ENCODE peak calls at places on chromosomes 16 and 17, in ten cellular contexts. O is dorsolateral prefrontal cortex; X is CD8-positive, alpha-beta T cell; W is transverse colon; B is IMR-90; G is Peyer's patch; L is neural progenitor cell; F is stomach; R is psoas muscle; K is AG04450. P is an unnamed sample.

GRCh38 chr17:75645501-75645888 is 12.3 kb downstream of the SMIM5 start:
- DNase-seq in G (peak), L (no peak), R (no peak), B (no peak), X (no peak), K (no peak), F (peak), W (peak), O (no peak), P (no peak)

GRCh38 chr16:56331915-56332314 is 93.4 kb downstream of the AMFR start:
- DNase-seq in X (no peak), F (no peak), G (no peak), B (no peak), K (no peak), O (no peak), L (no peak), W (no peak), R (no peak), P (no peak)

GRCh38 chr16:49700928-49701685 is 154.8 kb downstream of the ZNF423 start:
- DNase-seq in B (no peak), K (no peak), G (no peak), O (no peak), F (no peak), R (no peak), L (peak), W (no peak), X (no peak), P (no peak)

GRCh38 chr17:77287432-77288068 is 146.8 kb downstream of the SEC14L1 start:
- DNase-seq in X (no peak), F (peak), R (peak), B (peak), L (peak), W (peak), G (peak), O (no peak), K (peak), P (no peak)

GRCh38 chr16:11089504-11090124 is 145.2 kb downstream of the CLEC16A start:
- DNase-seq in K (peak), B (peak), F (peak), O (no peak), G (peak), R (no peak), L (no peak), W (peak), X (no peak), P (no peak)

GRCh38 chr17:73802314-73802713 is 158.1 kb upstream of the SDK2 start:
- DNase-seq in L (no peak), X (no peak), W (no peak), O (no peak), F (no peak), K (no peak), G (no peak), B (no peak), R (no peak), P (no peak)

GRCh38 chr16:86872833-86873232 is 294.5 kb downstream of the FOXL1 start:
- DNase-seq in K (no peak), W (no peak), F (no peak), B (no peak), X (no peak), O (no peak), G (no peak), L (peak), R (no peak), P (no peak)

GRCh38 chr16:17921357-17921978 is 415.1 kb downstream of the NPIPA8 start:
- DNase-seq in R (no peak), O (no peak), W (peak), K (no peak), X (no peak), L (peak), B (no peak), G (peak), F (no peak), P (no peak)

GRCh38 chr16:4376126-4376819 is 4.6 kb downstream of the VASN start:
- DNase-seq in G (peak), X (no peak), B (peak), L (peak), K (peak), W (peak), F (peak), O (peak), R (peak), P (peak)

GRCh38 chr16:70569752-70570151 is 46.1 kb downstream of the SF3B3 start:
- DNase-seq in R (no peak), G (peak), B (no peak), K (no peak), L (no peak), W (no peak), F (no peak), X (no peak), O (no peak), P (no peak)

GRCh38 chr17:38911081-38911730 is 14.2 kb upstream of the LASP1NB start:
- DNase-seq in X (no peak), G (peak), F (no peak), O (no peak), L (no peak), K (no peak), R (peak), W (no peak), B (no peak), P (peak)

GRCh38 chr17:51618485-51618884 is 358.1 kb downstream of the UTP18 start:
- DNase-seq in R (no peak), W (no peak), K (no peak), O (no peak), X (no peak), F (no peak), L (no peak), B (no peak), G (no peak), P (no peak)

GRCh38 chr16:86716649-86717048 is 138.3 kb downstream of the FOXL1 start:
- DNase-seq in O (no peak), F (no peak), R (no peak), X (no peak), L (no peak), G (no peak), B (no peak), K (no peak), W (no peak), P (no peak)

GRCh38 chr16:86951831-86952598 is 365.2 kb downstream of the C16orf95 start:
- DNase-seq in W (no peak), F (no peak), X (no peak), B (peak), L (no peak), R (peak), K (peak), G (no peak), O (no peak), P (no peak)

GRCh38 chr17:73194514-73195222 is 1.8 kb downstream of the COG1 start:
- DNase-seq in X (no peak), L (no peak), B (peak), K (peak), O (no peak), R (no peak), F (no peak), G (peak), W (no peak), P (peak)

GRCh38 chr16:86929149-86929871 is 351.0 kb downstream of the FOXL1 start:
- DNase-seq in G (no peak), W (no peak), F (no peak), B (peak), X (no peak), K (peak), R (no peak), L (no peak), O (no peak), P (no peak)

GRCh38 chr17:28379814-28380571 is 8.5 kb downstream of the SARM1 start:
- DNase-seq in X (no peak), K (no peak), O (no peak), R (no peak), W (no peak), B (peak), G (no peak), L (no peak), F (no peak), P (no peak)

GRCh38 chr17:7355053-7355452 is at the start of gene TMEM95:
- DNase-seq in B (no peak), L (no peak), K (no peak), X (no peak), R (no peak), G (no peak), F (no peak), O (peak), W (peak), P (no peak)

GRCh38 chr16:29231231-29231630 is 175.3 kb downstream of the NPIPB11 start:
- DNase-seq in B (peak), L (peak), K (no peak), X (no peak), O (no peak), F (no peak), W (no peak), R (no peak), G (no peak), P (no peak)

GRCh38 chr16:30183961-30184429 is 593 bp downstream of the CORO1A start:
- DNase-seq in G (peak), W (peak), R (peak), X (peak), B (no peak), F (peak), K (no peak), O (no peak), L (no peak), P (no peak)

GRCh38 chr16:72501739-72502653 is 330.0 kb upstream of the PMFBP1 start:
- DNase-seq in K (peak), W (peak), G (peak), R (peak), X (peak), L (peak), O (no peak), B (peak), F (peak), P (no peak)

GRCh38 chr17:29216856-29217255 is 29.8 kb upstream of the CRYBA1 start:
- DNase-seq in B (no peak), O (no peak), K (no peak), R (no peak), F (no peak), G (no peak), W (no peak), X (no peak), L (no peak), P (no peak)

GRCh38 chr17:75079023-75079373 is 8.8 kb upstream of the SLC16A5 start:
- DNase-seq in B (no peak), F (no peak), O (no peak), W (no peak), R (no peak), L (no peak), X (no peak), K (no peak), G (no peak), P (no peak)

GRCh38 chr16:58197314-58198012 is 443 bp downstream of the CSNK2A2 start:
- DNase-seq in O (no peak), W (no peak), X (no peak), K (no peak), G (no peak), L (peak), F (no peak), B (no peak), R (peak), P (no peak)

GRCh38 chr16:57093845-57094564 is 1.6 kb downstream of the CPNE2 start:
- DNase-seq in O (no peak), G (peak), L (no peak), X (no peak), K (no peak), F (no peak), W (peak), B (no peak), R (no peak), P (no peak)

GRCh38 chr17:73613271-73613941 is 30.8 kb downstream of the SDK2 start:
- DNase-seq in K (no peak), B (no peak), L (peak), F (no peak), R (no peak), W (no peak), O (no peak), G (no peak), X (no peak), P (no peak)

GRCh38 chr16:24771779-24772157 is 42.3 kb downstream of the TNRC6A start:
- DNase-seq in W (no peak), G (no peak), X (no peak), K (no peak), O (no peak), F (no peak), L (no peak), B (peak), R (no peak), P (no peak)

GRCh38 chr17:13931111-13931526 is 138.2 kb upstream of the COX10 start:
- DNase-seq in G (peak), K (no peak), L (no peak), F (no peak), W (peak), B (peak), X (no peak), R (no peak), O (no peak), P (no peak)

DNA sequence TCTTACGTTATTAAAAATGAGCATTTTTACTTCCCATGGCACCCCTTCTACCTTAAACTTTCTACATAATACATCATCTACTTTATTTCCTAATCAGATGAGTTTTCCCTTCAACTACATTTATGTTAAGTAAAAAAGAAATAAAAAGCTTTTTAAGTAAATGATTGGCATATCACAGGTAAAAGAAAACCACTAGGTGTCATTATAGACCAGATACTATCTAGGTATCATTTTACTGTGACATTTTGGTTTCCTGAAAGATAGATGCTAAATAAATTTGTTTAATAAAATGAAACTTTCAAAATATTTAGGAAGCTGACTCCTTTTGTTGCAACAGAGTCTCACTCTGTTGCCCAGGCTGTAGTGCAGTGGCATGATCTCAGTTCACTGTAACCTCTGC is 3.8 kb upstream of the CMTM1 start:
- DNase-seq in B (no peak), F (no peak), L (no peak), G (no peak), X (no peak), K (no peak), W (no peak), R (no peak), O (no peak), P (no peak)
- TF ChIP-seq CTCF in B (peak), F (no peak), L (no peak), G (no peak), X (peak), K (no peak), W (no peak), R (no peak), O (no peak), P (no peak)

DNA sequence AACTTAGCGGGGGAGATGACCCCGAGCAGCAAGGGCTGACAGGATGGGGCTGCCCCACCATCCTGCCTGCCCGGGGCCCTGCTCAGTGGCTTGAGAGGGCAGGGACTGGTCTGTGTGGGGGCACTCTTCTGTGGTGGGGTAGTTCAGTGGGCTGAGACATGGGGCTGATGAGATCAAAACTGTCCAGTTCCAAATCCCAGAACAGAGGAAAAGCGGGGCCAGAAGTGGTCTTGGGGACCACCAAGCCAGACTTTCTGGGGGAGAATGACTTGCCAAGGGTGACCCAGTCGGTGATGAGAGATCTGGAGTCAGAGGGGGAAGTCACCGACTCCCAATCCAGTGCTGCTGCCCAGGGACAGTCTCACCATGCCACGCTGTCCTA is 27.6 kb downstream of the GOSR2 start:
- DNase-seq in L (no peak), K (no peak), W (no peak), B (no peak), R (no peak), G (no peak), F (no peak), X (no peak), O (no peak), P (no peak)
- H3K27ac ChIP-seq in L (no peak), K (no peak), W (no peak), B (no peak), R (no peak), G (no peak), F (no peak), X (no peak), O (no peak), P (no peak)

GRCh38 chr16:67843343-67843765 is 1.2 kb downstream of the THAP11 start:
- DNase-seq in X (no peak), O (no peak), K (no peak), F (no peak), W (no peak), L (no peak), B (peak), R (no peak), G (peak), P (no peak)

GRCh38 chr16:67845291-67846062 is 1.3 kb upstream of the NUTF2 start:
- DNase-seq in X (no peak), G (no peak), K (no peak), L (no peak), B (no peak), W (no peak), F (no peak), R (no peak), O (no peak), P (no peak)

GRCh38 chr16:67846063-67846319 is 742 bp upstream of the NUTF2 start:
- DNase-seq in G (no peak), B (no peak), X (no peak), F (no peak), R (no peak), L (no peak), K (no peak), O (no peak), W (no peak), P (no peak)

GRCh38 chr16:67842509-67843342 is 606 bp downstream of the THAP11 start:
- DNase-seq in X (peak), K (no peak), O (peak), G (peak), F (peak), L (peak), W (peak), R (peak), B (peak), P (no peak)

DNA sequence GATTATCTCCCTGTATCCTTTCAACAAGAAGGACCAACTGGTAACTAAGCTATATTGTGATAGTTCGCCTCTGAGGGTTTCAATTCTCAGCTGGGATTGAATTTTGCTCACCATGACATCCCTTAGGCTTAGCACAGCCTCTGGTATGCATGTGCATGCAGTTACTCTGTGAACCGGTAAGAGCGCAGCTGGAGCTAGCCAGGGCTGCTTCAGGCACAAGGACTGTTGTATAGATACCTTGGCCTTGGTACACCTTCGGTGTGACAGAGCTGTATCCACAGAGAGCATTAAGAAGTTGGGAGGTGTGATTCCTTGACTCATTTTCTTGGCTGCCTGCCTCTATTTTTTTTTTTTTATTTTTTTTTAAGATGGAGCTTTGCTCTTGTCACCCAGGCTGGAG is 2.3 kb upstream of the NUTF2 start:
- DNase-seq in O (no peak), R (no peak), W (no peak), K (no peak), L (peak), F (no peak), B (peak), X (no peak), G (no peak), P (no peak)
- TF ChIP-seq CTCF in O (no peak), R (peak), W (no peak), K (no peak), L (no peak), F (no peak), B (no peak), X (no peak), G (no peak), P (no peak)

GRCh38 chr17:33753452-33753851 is 460.4 kb upstream of the ASIC2 start:
- DNase-seq in G (no peak), O (no peak), L (no peak), X (no peak), F (no peak), R (no peak), K (no peak), B (no peak), W (no peak), P (no peak)

GRCh38 chr17:33750943-33751701 is 458.0 kb upstream of the ASIC2 start:
- DNase-seq in G (peak), R (peak), L (peak), W (peak), O (peak), K (peak), X (peak), B (peak), F (peak), P (no peak)

GRCh38 chr17:33751702-33752065 is 458.6 kb upstream of the ASIC2 start:
- DNase-seq in K (no peak), R (no peak), F (no peak), B (no peak), O (no peak), W (no peak), X (no peak), L (peak), G (no peak), P (no peak)

GRCh38 chr17:33745047-33745783 is 452.1 kb upstream of the ASIC2 start:
- DNase-seq in O (no peak), F (no peak), R (no peak), B (no peak), K (no peak), X (no peak), W (no peak), G (no peak), L (no peak), P (no peak)

GRCh38 chr17:33749171-33749570 is 456.1 kb upstream of the ASIC2 start:
- DNase-seq in W (no peak), O (no peak), B (no peak), X (no peak), K (no peak), G (no peak), F (no peak), R (no peak), L (no peak), P (no peak)
- H3K27ac ChIP-seq in W (no peak), O (no peak), B (no peak), X (no peak), K (no peak), G (no peak), F (no peak), R (no peak), L (no peak), P (no peak)

GRCh38 chr17:82647593-82648164 is 565 bp downstream of the WDR45B start:
- DNase-seq in F (peak), G (peak), X (peak), W (peak), K (no peak), R (peak), B (no peak), O (no peak), L (peak), P (no peak)
- TF ChIP-seq CTCF in F (no peak), G (no peak), X (peak), W (peak), K (peak), R (no peak), B (no peak), O (no peak), L (peak), P (no peak)

GRCh38 chr17:17508641-17509591 is 12.7 kb upstream of the RASD1 start:
- DNase-seq in L (no peak), B (no peak), X (no peak), O (no peak), W (no peak), F (no peak), G (no peak), R (peak), K (no peak), P (no peak)
- H3K27ac ChIP-seq in L (no peak), B (no peak), X (no peak), O (no peak), W (no peak), F (no peak), G (no peak), R (no peak), K (no peak), P (no peak)